ENCODE peak calls at places on chromosomes 11 and 22, in five cellular contexts. B, W, I, Y and E are unnamed samples.

GRCh38 chr22:36299911-36300310 is 47.0 kb downstream of the APOL1 start:
- DNase-seq in B (no peak), W (no peak), I (no peak), Y (no peak), E (no peak)

GRCh38 chr11:132471491-132471890 is 1060.8 kb downstream of the OPCML start:
- DNase-seq in B (no peak), W (peak), I (no peak), Y (no peak), E (peak)

GRCh38 chr11:77182542-77183420 is 54.7 kb downstream of the MYO7A start:
- DNase-seq in B (no peak), W (no peak), I (no peak), Y (peak), E (no peak)

GRCh38 chr22:50487290-50488005 is 789 bp downstream of the MIOX start:
- DNase-seq in B (no peak), W (no peak), I (no peak), Y (no peak), E (no peak)

GRCh38 chr22:46596819-46597218 is 23.4 kb upstream of the GRAMD4 start:
- DNase-seq in B (no peak), W (no peak), I (no peak), Y (peak), E (no peak)

GRCh38 chr22:46634011-46634699 is 14.0 kb downstream of the GRAMD4 start:
- DNase-seq in B (no peak), W (no peak), I (no peak), Y (no peak), E (no peak)

GRCh38 chr11:19812096-19812495 is 99.5 kb downstream of the NAV2 start:
- DNase-seq in B (no peak), W (no peak), I (no peak), Y (no peak), E (no peak)

GRCh38 chr22:33788927-33789326 is 131.3 kb downstream of the LARGE1 start:
- DNase-seq in B (no peak), W (no peak), I (no peak), Y (no peak), E (no peak)

DNA sequence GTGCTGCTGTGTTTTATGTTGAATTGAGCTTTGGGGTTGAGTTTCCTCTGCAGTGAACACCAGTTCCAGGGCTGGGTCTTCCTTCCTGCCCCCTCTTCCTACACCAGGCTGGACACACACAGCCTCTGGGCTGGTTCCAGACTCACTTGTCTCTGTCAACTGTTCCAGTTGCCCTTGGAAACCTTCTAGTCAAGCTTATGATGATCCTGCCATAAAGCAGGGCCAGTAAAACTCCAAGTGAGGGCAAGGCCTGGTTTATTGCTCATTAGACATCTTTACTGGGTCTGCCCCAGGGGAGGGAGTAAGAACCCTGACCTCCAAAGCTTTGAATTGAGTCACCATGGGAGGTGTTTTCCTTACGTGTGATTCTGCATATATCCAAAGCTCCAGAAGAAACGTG is 61.1 kb downstream of the KIAA1671 start:
- DNase-seq in B (peak), W (no peak), I (no peak), Y (no peak), E (peak)
- TF ChIP-seq CTCF in B (no peak), W (no peak), I (no peak), Y (no peak), E (no peak)

DNA sequence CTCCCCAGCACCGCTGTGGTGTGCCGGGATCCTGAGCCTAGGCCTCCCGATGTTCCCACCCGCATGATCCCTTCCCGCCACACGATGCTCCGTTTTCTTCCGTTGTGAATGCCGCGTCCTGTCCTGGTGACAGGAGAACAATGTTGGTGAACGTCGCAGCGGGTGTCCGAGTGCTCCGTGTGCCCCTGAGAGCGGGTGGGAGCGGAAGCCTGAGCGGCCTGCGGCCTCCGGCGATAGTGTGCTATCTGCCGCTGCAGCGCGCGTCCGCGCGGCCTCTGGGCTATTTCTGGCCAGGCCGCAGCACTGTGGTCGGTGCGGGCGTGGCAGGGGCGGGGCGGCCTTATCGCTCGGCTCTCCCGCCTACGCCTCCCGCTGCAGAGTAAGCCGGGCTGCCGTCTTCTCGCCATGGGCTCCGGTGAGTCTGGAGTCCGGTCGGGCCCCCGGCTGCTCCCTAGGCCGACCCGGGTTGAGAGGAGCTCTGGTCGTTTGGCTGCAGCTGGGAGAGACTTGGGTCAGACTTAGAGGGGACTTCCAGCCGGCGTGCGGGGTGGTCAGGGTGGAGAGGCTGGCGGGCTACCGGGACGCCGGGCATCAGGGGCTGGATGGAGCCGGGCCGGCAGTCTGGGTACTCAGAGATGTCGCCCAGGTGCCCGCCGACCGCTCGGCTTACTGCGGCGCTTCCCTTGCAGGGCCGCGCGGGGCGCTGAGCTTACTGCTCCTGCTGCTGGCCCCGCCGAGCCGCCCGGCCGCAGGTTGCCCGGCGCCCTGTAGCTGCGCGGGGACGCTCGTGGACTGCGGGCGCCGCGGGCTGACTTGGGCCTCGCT is at the start of gene GP1BB:
- DNase-seq in B (no peak), W (no peak), I (no peak), Y (peak), E (no peak)
- TF ChIP-seq CTCF in B (no peak), W (no peak), I (no peak), Y (peak), E (no peak)

GRCh38 chr22:39176067-39176621 is 23.7 kb upstream of the CBX7 start:
- DNase-seq in B (peak), W (peak), I (peak), Y (peak), E (peak)

GRCh38 chr22:39175127-39176066 is 22.9 kb upstream of the CBX7 start:
- DNase-seq in B (peak), W (no peak), I (no peak), Y (no peak), E (peak)

GRCh38 chr22:39177791-39178190 is 25.3 kb upstream of the CBX7 start:
- DNase-seq in B (peak), W (no peak), I (no peak), Y (no peak), E (no peak)

GRCh38 chr22:39177456-39177775 is 24.9 kb upstream of the CBX7 start:
- DNase-seq in B (no peak), W (no peak), I (no peak), Y (no peak), E (no peak)

GRCh38 chr22:39176673-39177455 is 24.4 kb upstream of the CBX7 start:
- DNase-seq in B (peak), W (no peak), I (no peak), Y (no peak), E (no peak)
- TF ChIP-seq CTCF in B (no peak), W (no peak), I (no peak), Y (no peak), E (peak)

GRCh38 chr11:114953039-114953438 is 274.7 kb downstream of the NXPE2 start:
- DNase-seq in B (no peak), W (no peak), I (no peak), Y (no peak), E (no peak)
- TF ChIP-seq CTCF in B (no peak), W (no peak), I (no peak), Y (no peak), E (no peak)